ENCODE peak calls at places on chromosomes 12 and 14, in seven cellular contexts. U is HCT116, O is K562, T is SK-N-SH, G is HepG2, W is GM12878, E is H1. J is an unnamed sample.

GRCh38 chr12:92505373-92506340 is 197.1 kb upstream of the PLEKHG7 start:
- DNase-seq in G (no peak), U (no peak), O (peak; percentile 23), W (peak; percentile 86), E (no peak), T (peak; percentile 3), J (peak; percentile 70)

GRCh38 chr12:53536962-53537361 is 29.7 kb upstream of the NPFF start:
- DNase-seq in E (no peak), G (no peak), T (no peak), W (no peak), O (no peak), U (no peak), J (no peak)

GRCh38 chr12:92472198-92472597 is 230.6 kb upstream of the PLEKHG7 start:
- DNase-seq in G (no peak), W (no peak), U (no peak), T (no peak), O (no peak), E (no peak), J (no peak)

GRCh38 chr14:104081951-104082464 is 3.5 kb upstream of the ASPG start:
- DNase-seq in G (no peak), T (peak; percentile 30), W (no peak), O (no peak), E (no peak), U (no peak), J (no peak)

GRCh38 chr12:51891843-51892242 is 3.9 kb downstream of the ANKRD33 start:
- DNase-seq in E (no peak), U (no peak), O (no peak), G (no peak), W (no peak), T (no peak), J (no peak)

GRCh38 chr14:90426663-90427062 is 29.8 kb downstream of the CALM1 start:
- DNase-seq in E (no peak), U (no peak), T (peak; percentile 60), G (no peak), W (no peak), O (no peak), J (peak; percentile 69)

GRCh38 chr12:92288533-92288932 is 142.9 kb upstream of the BTG1 start:
- DNase-seq in W (no peak), T (no peak), G (no peak), U (no peak), E (no peak), O (no peak), J (no peak)

GRCh38 chr12:96889273-96889933 is 17.7 kb upstream of the NEDD1 start:
- DNase-seq in T (no peak), O (no peak), G (no peak), E (no peak), U (no peak), W (no peak), J (peak; percentile 91)

GRCh38 chr12:10466311-10466710 is 13.1 kb upstream of the KLRC1 start:
- DNase-seq in W (no peak), E (no peak), G (no peak), T (no peak), O (no peak), U (no peak), J (no peak)

GRCh38 chr12:39448038-39448437 is 5.1 kb upstream of the KIF21A start:
- DNase-seq in E (no peak), U (no peak), T (no peak), W (no peak), G (no peak), O (no peak), J (no peak)

GRCh38 chr12:39451977-39452376 is 9.1 kb upstream of the KIF21A start:
- DNase-seq in T (no peak), W (no peak), E (peak; percentile 31), U (no peak), O (no peak), G (no peak), J (no peak)
- TF ChIP-seq CTCF in T (no peak), W (no peak), E (no peak), U (no peak), O (no peak), G (no peak), J (no peak)

GRCh38 chr14:102187044-102187443 is 47.3 kb downstream of the WDR20 start:
- DNase-seq in G (no peak), E (no peak), T (no peak), U (peak; percentile 41), W (no peak), O (peak; percentile 15), J (peak; percentile 45)

GRCh38 chr14:102192840-102193502 is 53.3 kb downstream of the WDR20 start:
- DNase-seq in T (peak; percentile 50), U (no peak), O (no peak), G (no peak), E (no peak), W (no peak), J (no peak)

GRCh38 chr14:102188187-102188586 is 48.5 kb downstream of the WDR20 start:
- DNase-seq in E (no peak), T (no peak), W (no peak), G (no peak), O (no peak), U (no peak), J (no peak)

GRCh38 chr14:102187583-102188001 is 47.9 kb downstream of the WDR20 start:
- DNase-seq in O (no peak), U (no peak), W (no peak), E (no peak), T (no peak), G (no peak), J (no peak)

DNA sequence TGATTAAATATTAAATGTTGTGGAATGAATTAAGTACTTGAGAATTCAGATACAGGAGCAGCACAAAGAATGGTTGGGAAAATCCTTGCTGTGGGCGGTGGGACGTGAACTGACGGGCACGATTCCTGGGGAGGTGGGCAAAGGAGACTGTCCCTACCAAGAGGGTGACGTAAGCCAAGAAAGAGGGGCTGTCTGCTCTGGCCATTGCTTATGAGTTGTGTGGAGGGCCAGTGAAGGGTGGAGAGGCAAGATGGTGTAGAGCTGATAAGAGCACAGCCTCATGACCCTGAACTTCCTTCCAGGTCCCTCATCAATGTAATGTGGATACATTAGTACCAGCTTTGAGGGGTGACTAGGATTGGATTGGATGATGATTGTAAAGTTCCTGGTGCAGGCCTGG is 50.2 kb downstream of the WDR20 start:
- DNase-seq in E (no peak), G (no peak), U (no peak), W (no peak), O (peak; percentile 27), T (no peak), J (no peak)
- H4K20me1 ChIP-seq in E (peaks cover 8% of the 10 kb centered on the region), G (no peaks in the 10 kb centered on the region), U (peaks cover 8% of the 10 kb centered on the region), W (no peaks in the 10 kb centered on the region), O (peaks cover 7% of the 10 kb centered on the region), T (peaks cover 19% of the 10 kb centered on the region), J (no peaks in the 10 kb centered on the region)

GRCh38 chr14:65588426-65589140 is 176.1 kb downstream of the FUT8 start:
- DNase-seq in U (no peak), G (no peak), T (no peak), O (no peak), E (no peak), W (no peak), J (no peak)

DNA sequence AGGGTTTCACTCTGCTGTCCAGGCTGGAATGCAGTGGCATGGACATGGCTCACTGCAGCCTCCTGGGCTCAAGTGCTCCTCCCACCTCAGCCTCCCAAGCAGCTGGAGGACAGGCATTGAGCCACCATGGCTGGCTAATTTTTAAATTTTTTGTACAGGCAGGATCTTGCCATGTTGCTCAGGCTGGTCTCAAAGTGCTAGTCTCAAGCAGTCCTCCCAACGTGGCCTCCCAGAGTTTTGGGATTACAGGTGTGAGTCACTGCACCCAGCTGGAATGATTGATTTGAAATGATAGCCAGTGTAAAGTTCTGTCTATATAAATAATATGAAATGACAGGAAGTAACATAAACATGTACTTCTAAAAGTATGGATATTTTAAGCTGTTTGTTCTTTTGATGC is 172.7 kb downstream of the FUT8 start:
- DNase-seq in W (no peak), E (no peak), T (no peak), G (no peak), U (no peak), O (no peak), J (no peak)
- TF ChIP-seq MAX in W (no peak), E (no peak), T (no peak), G (no peak), U (no peak), O (no peak), J (no peak)

DNA sequence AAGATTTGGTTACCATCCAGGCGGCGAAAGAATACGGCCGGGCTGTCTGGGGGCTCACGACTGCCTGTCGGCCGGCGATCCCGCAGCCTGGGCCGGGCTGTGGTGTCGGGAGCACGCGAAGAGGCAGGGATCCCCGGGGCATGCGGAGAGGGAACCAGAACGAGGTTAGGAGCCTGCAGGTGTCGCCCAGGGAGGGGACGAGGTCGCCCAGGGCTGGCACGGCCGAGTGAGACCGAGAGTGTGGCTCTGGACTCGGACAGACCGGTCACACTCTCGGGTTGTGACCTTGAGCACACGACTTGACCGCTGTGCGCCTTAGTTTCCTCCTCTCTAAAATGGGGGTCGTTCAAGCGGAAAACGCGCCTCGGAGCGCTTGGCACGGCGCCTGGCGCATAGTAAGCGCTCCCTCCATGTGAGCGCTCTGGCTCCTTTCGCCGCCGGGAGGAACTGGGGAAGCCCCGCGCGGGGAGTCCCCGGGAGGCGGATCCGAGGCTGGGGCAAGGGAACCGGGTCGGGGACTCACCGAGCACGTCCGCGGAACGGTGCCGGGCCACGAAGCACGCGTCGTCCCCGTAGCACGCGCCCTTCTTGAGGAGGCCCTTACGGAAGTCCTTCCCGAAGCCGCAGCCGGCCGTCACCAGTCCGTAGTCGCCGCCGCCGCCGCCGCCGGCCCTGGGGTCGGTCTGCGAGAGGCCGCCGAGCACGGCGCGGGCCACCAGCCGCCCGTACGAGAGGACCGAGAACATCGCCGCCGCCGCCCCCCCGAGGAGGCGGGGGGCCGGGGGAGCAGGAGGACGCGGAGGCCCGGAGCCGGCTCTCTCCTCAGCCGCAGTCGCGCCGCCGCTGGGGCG is 607 bp downstream of the PPTC7 start:
- DNase-seq in W (no peak), O (peak; percentile 61), T (peak; percentile 84), E (no peak), G (no peak), U (no peak), J (peak; percentile 70)
- TF ChIP-seq CTCF in W (no peak), O (no peak), T (no peak), E (no peak), G (no peak), U (no peak), J (no peak)

DNA sequence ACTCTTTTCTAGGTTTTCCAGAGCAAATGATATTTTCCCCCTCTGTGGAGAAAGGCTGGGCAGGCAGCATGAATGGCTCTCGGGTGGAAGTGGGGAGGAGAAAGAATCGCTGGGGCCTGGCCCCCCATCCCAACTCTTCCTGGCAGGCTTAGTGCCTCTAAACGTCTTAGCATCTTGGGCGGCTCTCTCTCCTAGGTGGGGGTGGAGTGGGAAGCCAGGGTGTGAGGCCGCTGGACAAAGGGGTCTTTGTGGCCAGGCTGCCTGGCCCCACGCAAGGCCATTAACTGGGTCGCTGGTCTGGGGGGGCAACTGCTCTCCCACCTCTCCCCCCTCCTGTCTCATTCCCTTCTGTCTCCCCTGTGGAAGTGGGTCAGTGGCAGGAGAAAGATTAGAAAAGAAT is 4.7 kb downstream of the LRP1-AS start:
- DNase-seq in W (no peak), O (no peak), G (no peak), E (no peak), T (no peak), U (no peak), J (no peak)
- H4K20me1 ChIP-seq in W (no peaks in the 10 kb centered on the region), O (peaks cover 3% of the 10 kb centered on the region), G (no peaks in the 10 kb centered on the region), E (peaks cover 18% of the 10 kb centered on the region), T (peaks cover 6% of the 10 kb centered on the region), U (no peaks in the 10 kb centered on the region), J (no peaks in the 10 kb centered on the region)

DNA sequence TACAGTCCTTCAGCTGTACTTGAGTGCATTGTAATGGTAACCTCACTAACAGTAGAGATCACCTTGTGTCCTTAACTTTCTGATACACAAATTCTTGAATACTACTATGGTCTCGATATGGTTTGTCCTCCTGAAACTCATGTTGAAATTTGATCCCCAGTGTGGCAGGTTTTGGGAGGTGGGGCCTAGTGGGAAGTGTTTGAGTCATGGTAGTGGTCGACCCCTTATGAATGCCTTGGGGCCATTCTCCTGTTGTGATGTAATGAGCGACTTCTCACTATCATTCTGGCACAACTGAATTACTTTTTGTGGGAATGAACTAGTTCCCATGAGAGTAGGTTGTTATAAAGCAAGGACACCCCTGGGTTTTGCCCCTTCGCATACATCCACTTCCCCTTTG is 52.3 kb downstream of the IPO8 start:
- DNase-seq in U (no peak), O (no peak), E (peak; percentile 5), W (no peak), T (no peak), G (no peak), J (no peak)
- TF ChIP-seq MAX in U (no peak), O (no peak), E (no peak), W (no peak), T (no peak), G (no peak), J (no peak)